ENCODE peak calls at places on chromosomes 13 and 19, in six cellular contexts. One of them, this sample, is unnamed.

GRCh38 chr19:4456566-4456842 is 1.1 kb downstream of the UBXN6 start:
- DNase-seq in Caki2: peak; percentile 66
- DNase-seq in activated naive CD4-positive, alpha-beta T cell treated with anti-CD3 and anti-CD28 coated beads, Interleukin-2, amount 10 ng/mL, durations not matched to agents 7 days and 5 days: no peak
- DNase-seq in islet precursor cell: peak; percentile 69
- DNase-seq in stimulated activated CD4-positive, alpha-beta T cell treated with anti-CD3 and anti-CD28 coated beads, Interleukin-4, amount 100 ng/mL, for 24 hours: no peak
- DNase-seq in T-cell: no peak
- DNase-seq in this sample: no peak

GRCh38 chr13:28636677-28637317 is 22.1 kb upstream of the POMP start:
- DNase-seq in Caki2: peak; percentile 28
- DNase-seq in activated naive CD4-positive, alpha-beta T cell treated with anti-CD3 and anti-CD28 coated beads, Interleukin-2, amount 10 ng/mL, durations not matched to agents 7 days and 5 days: peak; percentile 59
- DNase-seq in islet precursor cell: peak; percentile 83
- DNase-seq in stimulated activated CD4-positive, alpha-beta T cell treated with anti-CD3 and anti-CD28 coated beads, Interleukin-4, amount 100 ng/mL, for 24 hours: peak; percentile 43
- DNase-seq in T-cell: no peak
- DNase-seq in this sample: peak; percentile 47

GRCh38 chr13:93270769-93271753 is 44.5 kb downstream of the GPC6 start:
- DNase-seq in Caki2: no peak
- DNase-seq in activated naive CD4-positive, alpha-beta T cell treated with anti-CD3 and anti-CD28 coated beads, Interleukin-2, amount 10 ng/mL, durations not matched to agents 7 days and 5 days: no peak
- DNase-seq in islet precursor cell: no peak
- DNase-seq in stimulated activated CD4-positive, alpha-beta T cell treated with anti-CD3 and anti-CD28 coated beads, Interleukin-4, amount 100 ng/mL, for 24 hours: no peak
- DNase-seq in T-cell: no peak
- DNase-seq in this sample: no peak

GRCh38 chr19:18392417-18392816 is 5.0 kb downstream of the LRRC25 start:
- DNase-seq in Caki2: no peak
- DNase-seq in activated naive CD4-positive, alpha-beta T cell treated with anti-CD3 and anti-CD28 coated beads, Interleukin-2, amount 10 ng/mL, durations not matched to agents 7 days and 5 days: no peak
- DNase-seq in islet precursor cell: no peak
- DNase-seq in stimulated activated CD4-positive, alpha-beta T cell treated with anti-CD3 and anti-CD28 coated beads, Interleukin-4, amount 100 ng/mL, for 24 hours: no peak
- DNase-seq in T-cell: no peak
- DNase-seq in this sample: no peak

GRCh38 chr13:50598338-50598737 is 245.2 kb downstream of the DLEU7 start:
- DNase-seq in Caki2: peak; percentile 51
- DNase-seq in activated naive CD4-positive, alpha-beta T cell treated with anti-CD3 and anti-CD28 coated beads, Interleukin-2, amount 10 ng/mL, durations not matched to agents 7 days and 5 days: no peak
- DNase-seq in islet precursor cell: no peak
- DNase-seq in stimulated activated CD4-positive, alpha-beta T cell treated with anti-CD3 and anti-CD28 coated beads, Interleukin-4, amount 100 ng/mL, for 24 hours: no peak
- DNase-seq in T-cell: no peak
- DNase-seq in this sample: no peak

GRCh38 chr13:35767256-35767981 is 290.9 kb upstream of the MAB21L1 start:
- DNase-seq in Caki2: no peak
- DNase-seq in activated naive CD4-positive, alpha-beta T cell treated with anti-CD3 and anti-CD28 coated beads, Interleukin-2, amount 10 ng/mL, durations not matched to agents 7 days and 5 days: no peak
- DNase-seq in islet precursor cell: no peak
- DNase-seq in stimulated activated CD4-positive, alpha-beta T cell treated with anti-CD3 and anti-CD28 coated beads, Interleukin-4, amount 100 ng/mL, for 24 hours: no peak
- DNase-seq in T-cell: no peak
- DNase-seq in this sample: no peak

GRCh38 chr13:68170961-68171360 is 940.8 kb upstream of the PCDH9 start:
- DNase-seq in Caki2: no peak
- DNase-seq in activated naive CD4-positive, alpha-beta T cell treated with anti-CD3 and anti-CD28 coated beads, Interleukin-2, amount 10 ng/mL, durations not matched to agents 7 days and 5 days: no peak
- DNase-seq in islet precursor cell: no peak
- DNase-seq in stimulated activated CD4-positive, alpha-beta T cell treated with anti-CD3 and anti-CD28 coated beads, Interleukin-4, amount 100 ng/mL, for 24 hours: no peak
- DNase-seq in T-cell: no peak
- DNase-seq in this sample: no peak

GRCh38 chr13:29893438-29893837 is 43.0 kb upstream of the UBL3 start:
- DNase-seq in Caki2: no peak
- DNase-seq in activated naive CD4-positive, alpha-beta T cell treated with anti-CD3 and anti-CD28 coated beads, Interleukin-2, amount 10 ng/mL, durations not matched to agents 7 days and 5 days: no peak
- DNase-seq in islet precursor cell: no peak
- DNase-seq in stimulated activated CD4-positive, alpha-beta T cell treated with anti-CD3 and anti-CD28 coated beads, Interleukin-4, amount 100 ng/mL, for 24 hours: no peak
- DNase-seq in T-cell: no peak
- DNase-seq in this sample: no peak

GRCh38 chr19:6414033-6414643 is 10.5 kb downstream of the KHSRP start:
- DNase-seq in Caki2: no peak
- DNase-seq in activated naive CD4-positive, alpha-beta T cell treated with anti-CD3 and anti-CD28 coated beads, Interleukin-2, amount 10 ng/mL, durations not matched to agents 7 days and 5 days: no peak
- DNase-seq in islet precursor cell: peak; percentile 66
- DNase-seq in stimulated activated CD4-positive, alpha-beta T cell treated with anti-CD3 and anti-CD28 coated beads, Interleukin-4, amount 100 ng/mL, for 24 hours: no peak
- DNase-seq in T-cell: no peak
- DNase-seq in this sample: no peak